ENCODE peak calls at places on chromosomes 3 and 15, in eight cellular contexts. S, V, D, C, L, A, Z and E are unnamed samples.

GRCh38 chr3:103169289-103169688 is 734.5 kb downstream of the ZPLD1 start:
- DNase-seq in Z (no peak), C (no peak), V (no peak), D (no peak), S (no peak), A (no peak), L (no peak), E (no peak)

GRCh38 chr3:27724459-27725197 is 2.5 kb upstream of the EOMES start:
- DNase-seq in V (no peak), D (no peak), A (no peak), C (no peak), S (no peak), Z (no peak), L (no peak), E (no peak)

GRCh38 chr15:37083610-37084009 is 16.7 kb downstream of the MEIS2 start:
- DNase-seq in S (no peak), D (no peak), C (no peak), A (no peak), V (no peak), L (no peak), Z (no peak), E (no peak)

GRCh38 chr3:48232734-48233133 is 8.2 kb upstream of the ZNF589 start:
- DNase-seq in C (peak; percentile 40), D (peak; percentile 72), A (peak; percentile 74), Z (peak; percentile 82), V (peak; percentile 68), L (peak; percentile 47), S (peak; percentile 64), E (peak; percentile 37)

GRCh38 chr3:132135628-132136333 is 101.0 kb upstream of the CPNE4 start:
- DNase-seq in C (no peak), Z (no peak), V (peak; percentile 88), D (no peak), S (no peak), A (no peak), L (peak; percentile 96), E (no peak)

GRCh38 chr3:108407858-108408257 is 102.5 kb downstream of the MYH15 start:
- DNase-seq in Z (no peak), C (no peak), S (no peak), V (no peak), L (no peak), D (no peak), A (peak; percentile 36), E (no peak)

GRCh38 chr3:82940124-82940523 is 1178.7 kb upstream of the GBE1 start:
- DNase-seq in C (no peak), S (no peak), D (no peak), L (no peak), A (no peak), Z (no peak), V (no peak), E (no peak)

GRCh38 chr15:69394556-69395282 is 19.4 kb upstream of the KIF23 start:
- DNase-seq in V (peak; percentile 77), S (peak; percentile 81), A (peak; percentile 85), Z (peak; percentile 78), C (peak; percentile 79), D (peak; percentile 82), L (peak; percentile 65), E (peak; percentile 86)

GRCh38 chr3:23810342-23811116 is 4.8 kb downstream of the UBE2E1 start:
- DNase-seq in D (peak; percentile 46), C (peak; percentile 7), L (no peak), V (no peak), A (peak; percentile 29), Z (peak; percentile 52), S (peak; percentile 48), E (peak; percentile 53)
- TF ChIP-seq CTCF in D (no peak), C (no peak), L (peak; percentile 44), V (no peak), A (no peak), Z (peak; percentile 2), S (no peak), E (peak; percentile 32)

GRCh38 chr3:632571-633170 is 436.1 kb downstream of the CHL1 start:
- DNase-seq in L (peak; percentile 63), Z (peak; percentile 55), D (peak; percentile 37), V (peak; percentile 57), C (no peak), S (peak; percentile 12), A (peak; percentile 32), E (peak; percentile 49)
- TF ChIP-seq CTCF in L (peak; percentile 80), Z (peak; percentile 55), D (no peak), V (peak; percentile 58), C (no peak), S (peak; percentile 60), A (peak; percentile 28), E (peak; percentile 93)

GRCh38 chr3:26114851-26115250 is 325.0 kb downstream of the OXSM start:
- DNase-seq in C (no peak), S (no peak), L (no peak), Z (no peak), A (no peak), V (no peak), D (no peak), E (no peak)

GRCh38 chr3:26118165-26118564 is 328.3 kb downstream of the OXSM start:
- DNase-seq in A (peak; percentile 8), S (no peak), Z (no peak), D (no peak), C (no peak), V (no peak), L (peak; percentile 0), E (no peak)
- TF ChIP-seq CTCF in A (no peak), S (peak; percentile 27), Z (no peak), D (no peak), C (no peak), V (no peak), L (peak; percentile 16), E (peak; percentile 19)

GRCh38 chr15:43516801-43517353 is 531 bp upstream of the MAP1A start:
- DNase-seq in L (peak; percentile 59), V (peak; percentile 33), D (no peak), S (no peak), C (no peak), A (no peak), Z (no peak), E (no peak)
- TF ChIP-seq CTCF in L (no peak), V (no peak), D (no peak), S (no peak), C (no peak), A (no peak), Z (no peak), E (no peak)